ENCODE peak calls at places on chromosome 3, in four cellular contexts. N is adrenal gland, C is bronchial epithelial cell, F is left lung. H is an unnamed sample.

GRCh38 chr3:151751161-151751560 is 17.4 kb downstream of the AADACL2 start:
- DNase-seq in N (no peak), C (peak), F (no peak), H (no peak)

GRCh38 chr3:151011427-151011826 is 38.9 kb upstream of the CLRN1 start:
- DNase-seq in F (no peak), N (no peak), C (peak), H (no peak)

GRCh38 chr3:79081285-79081684 is 686.5 kb downstream of the ROBO1 start:
- DNase-seq in N (no peak), F (no peak), C (no peak), H (no peak)

GRCh38 chr3:64716110-64716509 is 28.3 kb upstream of the ADAMTS9 start:
- DNase-seq in N (no peak), C (no peak), F (no peak), H (no peak)

GRCh38 chr3:190593075-190593474 is 79.2 kb downstream of the IL1RAP start:
- DNase-seq in F (no peak), N (no peak), C (no peak), H (no peak)

GRCh38 chr3:119659584-119660291 is 651 bp downstream of the POPDC2 start:
- DNase-seq in C (no peak), F (no peak), N (no peak), H (no peak)

GRCh38 chr3:42511196-42511595 is 8.8 kb downstream of the VIPR1 start:
- DNase-seq in C (no peak), F (no peak), N (no peak), H (no peak)

GRCh38 chr3:12948891-12949711 is 107.7 kb upstream of the RPL32 start:
- DNase-seq in F (peak), C (peak), N (peak), H (no peak)

GRCh38 chr3:49019941-49020334 is 1.6 kb upstream of the DALRD3 start:
- DNase-seq in N (peak), C (no peak), F (no peak), H (no peak)

GRCh38 chr3:100335137-100335833 is 728 bp downstream of the NIT2 start:
- DNase-seq in F (no peak), N (no peak), C (peak), H (no peak)

GRCh38 chr3:57706462-57706861 is 13.6 kb upstream of the DENND6A start:
- DNase-seq in F (no peak), N (no peak), C (peak), H (no peak)

GRCh38 chr3:48684480-48685143 is 1.1 kb downstream of the NCKIPSD start:
- DNase-seq in C (no peak), N (no peak), F (no peak), H (peak)

GRCh38 chr3:150411106-150411460 is 3.0 kb downstream of the TSC22D2 start:
- DNase-seq in N (no peak), F (no peak), C (no peak), H (no peak)

GRCh38 chr3:14082108-14082657 is 42.5 kb downstream of the CHCHD4 start:
- DNase-seq in C (no peak), F (no peak), N (no peak), H (no peak)

GRCh38 chr3:49724586-49724985 is 835 bp upstream of the GMPPB start:
- DNase-seq in F (peak), C (peak), N (no peak), H (peak)

GRCh38 chr3:19734453-19734852 is 199.6 kb downstream of the EFHB start:
- DNase-seq in N (no peak), F (no peak), C (no peak), H (no peak)

GRCh38 chr3:72186485-72186864 is 401.5 kb upstream of the PROK2 start:
- DNase-seq in C (peak), N (no peak), F (no peak), H (no peak)

GRCh38 chr3:72189344-72189743 is 404.4 kb upstream of the PROK2 start:
- DNase-seq in C (no peak), F (no peak), N (no peak), H (no peak)

GRCh38 chr3:72190050-72190449 is 405.1 kb upstream of the PROK2 start:
- DNase-seq in N (no peak), C (no peak), F (no peak), H (no peak)

GRCh38 chr3:72185549-72186484 is 400.9 kb upstream of the PROK2 start:
- DNase-seq in C (peak), F (no peak), N (peak), H (no peak)

DNA sequence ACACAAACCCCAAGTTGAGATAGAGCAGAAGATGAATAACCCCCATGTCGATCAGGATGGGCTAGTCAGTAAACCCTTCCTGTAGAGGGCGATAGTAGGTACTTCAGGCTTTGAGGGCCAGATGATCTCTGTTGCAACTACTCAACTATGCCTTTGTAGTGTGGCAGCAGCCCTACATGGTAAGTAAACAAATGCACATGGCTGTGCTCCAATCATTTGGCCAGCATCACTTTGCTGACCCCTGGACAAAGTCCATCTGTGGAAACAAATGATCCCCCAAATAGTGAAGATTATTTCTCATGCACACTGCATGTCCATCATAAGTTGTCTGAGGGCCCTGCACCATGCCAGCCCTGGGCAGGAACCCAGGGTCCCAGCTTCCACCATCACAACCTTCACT is 402.2 kb upstream of the PROK2 start:
- DNase-seq in F (no peak), N (no peak), C (no peak), H (no peak)
- TF ChIP-seq CTCF in F (no peak), N (no peak), C (no peak), H (no peak)

GRCh38 chr3:101870138-101870537 is 20.8 kb downstream of the NFKBIZ start:
- DNase-seq in C (no peak), N (no peak), F (no peak), H (no peak)

GRCh38 chr3:101873619-101874018 is 24.3 kb downstream of the NFKBIZ start:
- DNase-seq in F (no peak), N (no peak), C (no peak), H (no peak)

GRCh38 chr3:101865751-101866509 is 16.6 kb downstream of the NFKBIZ start:
- DNase-seq in C (peak), F (no peak), N (no peak), H (no peak)

GRCh38 chr3:101867521-101867920 is 18.2 kb downstream of the NFKBIZ start:
- DNase-seq in N (no peak), F (no peak), C (no peak), H (no peak)

DNA sequence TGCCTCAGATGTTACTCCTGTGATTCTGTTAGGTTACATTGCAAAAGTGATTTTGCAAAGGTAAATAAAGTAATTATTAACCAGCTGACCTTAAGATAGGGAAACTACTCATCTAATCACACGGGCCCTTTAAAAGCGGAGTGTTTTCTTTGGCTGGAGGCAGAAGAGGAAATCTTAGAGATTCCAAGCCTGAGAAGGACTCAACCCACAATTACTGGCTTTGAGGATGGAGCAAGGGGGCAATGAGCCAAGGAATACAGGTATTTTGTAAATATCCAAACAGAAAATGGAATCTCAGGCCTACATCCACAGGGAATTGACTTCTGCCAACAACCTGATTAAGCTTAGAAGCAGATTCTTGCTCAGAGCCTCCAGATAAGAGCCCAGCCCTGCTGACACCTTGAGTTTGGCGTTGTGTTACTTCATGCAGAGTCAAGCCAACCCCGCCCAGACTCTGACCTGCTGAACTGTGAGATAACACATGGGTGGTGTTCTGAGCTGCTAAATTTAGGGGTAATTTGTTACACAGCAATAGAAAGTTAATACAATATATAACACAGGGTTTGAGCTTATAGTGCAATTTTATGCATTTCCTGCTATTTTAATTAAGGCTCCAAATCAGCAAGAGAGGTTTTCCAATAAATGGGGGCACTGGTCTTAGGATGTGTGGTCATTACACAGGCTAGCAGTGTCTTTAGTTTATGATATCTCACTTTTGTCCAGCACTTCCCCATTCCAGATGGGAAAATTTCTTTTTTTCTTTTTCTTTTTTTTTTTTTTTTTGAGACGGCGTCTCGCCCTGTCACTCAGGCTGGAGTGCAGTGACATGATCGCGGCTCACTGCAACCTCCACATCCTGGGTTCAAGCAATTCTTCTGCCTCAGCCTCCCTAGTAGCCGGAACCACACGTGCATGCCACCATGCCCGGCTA is 19.5 kb downstream of the NFKBIZ start:
- DNase-seq in F (no peak), C (peak), N (no peak), H (peak)
- TF ChIP-seq CTCF in F (no peak), C (no peak), N (no peak), H (no peak)

DNA sequence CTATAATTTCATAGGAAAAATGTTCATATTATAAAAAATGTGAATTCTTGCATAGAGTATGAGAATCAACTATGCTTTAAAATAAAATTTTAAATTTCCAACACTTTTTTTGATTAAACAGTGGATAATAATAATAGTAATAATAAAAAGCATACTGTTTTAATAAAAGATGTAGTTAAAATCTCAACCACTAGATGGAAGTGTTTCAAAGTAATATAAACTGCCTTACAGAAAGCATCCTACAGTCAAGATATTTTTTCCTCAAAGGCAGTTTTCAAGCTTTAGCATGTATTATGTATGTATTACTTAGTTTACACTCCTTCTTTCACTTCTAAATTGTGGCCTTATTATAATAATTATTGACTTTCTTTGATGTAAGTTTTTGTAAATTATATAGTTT is 217.5 kb downstream of the CHL1 start:
- DNase-seq in N (no peak), C (peak), F (no peak), H (no peak)
- TF ChIP-seq CTCF in N (no peak), C (peak), F (peak), H (peak)

DNA sequence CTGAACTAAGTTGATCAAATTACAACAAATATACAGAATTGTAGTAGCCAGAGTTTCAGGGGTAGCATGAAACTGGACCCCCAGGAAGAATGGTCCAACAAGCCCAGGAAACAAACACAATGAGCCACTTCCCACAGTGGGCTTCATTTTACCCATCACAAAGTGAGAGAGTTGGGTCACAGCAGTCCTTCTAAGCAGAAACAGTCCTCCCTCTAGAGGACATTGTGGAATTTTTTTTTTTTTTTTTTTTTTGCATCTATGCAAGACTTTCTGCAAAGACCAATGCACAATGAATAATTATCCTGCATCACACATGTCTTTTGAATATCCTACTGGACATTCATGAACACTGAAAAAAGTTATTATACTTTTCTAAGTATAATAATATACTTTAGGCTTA is 73.8 kb upstream of the ATP13A5 start:
- DNase-seq in F (no peak), N (no peak), C (peak), H (no peak)
- TF ChIP-seq CTCF in F (no peak), N (peak), C (peak), H (peak)